ENCODE peak calls at places on chromosomes 13 and 19, in seven cellular contexts. One of them, this sample, is unnamed.

GRCh38 chr19:2631213-2631821 is 71.2 kb downstream of the GNG7 start:
- DNase-seq in GM23248: peak
- DNase-seq in hepatocyte: no peak
- DNase-seq in activated B cell treated with CpG ODN at 0.5 μM for 24 hours: peak
- DNase-seq in NCI-H460: no peak
- DNase-seq in D341Med: no peak
- DNase-seq in GM23338: no peak
- DNase-seq in this sample: no peak

GRCh38 chr13:46012404-46012803 is 40.1 kb downstream of the ZC3H13 start:
- DNase-seq in GM23248: peak
- DNase-seq in hepatocyte: no peak
- DNase-seq in activated B cell treated with CpG ODN at 0.5 μM for 24 hours: no peak
- DNase-seq in NCI-H460: no peak
- DNase-seq in D341Med: no peak
- DNase-seq in GM23338: no peak
- DNase-seq in this sample: no peak

GRCh38 chr13:50400930-50401553 is 385.8 kb downstream of the KCNRG start:
- DNase-seq in GM23248: peak
- DNase-seq in hepatocyte: no peak
- DNase-seq in activated B cell treated with CpG ODN at 0.5 μM for 24 hours: no peak
- DNase-seq in NCI-H460: no peak
- DNase-seq in D341Med: peak
- DNase-seq in GM23338: no peak
- DNase-seq in this sample: no peak

GRCh38 chr19:41796362-41796761 is at the start of gene CEACAM3:
- DNase-seq in GM23248: no peak
- DNase-seq in hepatocyte: no peak
- DNase-seq in activated B cell treated with CpG ODN at 0.5 μM for 24 hours: no peak
- DNase-seq in NCI-H460: no peak
- DNase-seq in D341Med: no peak
- DNase-seq in GM23338: no peak
- DNase-seq in this sample: no peak

GRCh38 chr19:38386300-38386967 is 1.4 kb downstream of the GGN start:
- DNase-seq in GM23248: no peak
- DNase-seq in hepatocyte: peak
- DNase-seq in activated B cell treated with CpG ODN at 0.5 μM for 24 hours: no peak
- DNase-seq in NCI-H460: no peak
- DNase-seq in D341Med: no peak
- DNase-seq in GM23338: peak
- DNase-seq in this sample: peak

GRCh38 chr13:46386996-46387851 is at the start of gene RUBCNL:
- DNase-seq in GM23248: peak
- DNase-seq in hepatocyte: peak
- DNase-seq in activated B cell treated with CpG ODN at 0.5 μM for 24 hours: peak
- DNase-seq in NCI-H460: peak
- DNase-seq in D341Med: peak
- DNase-seq in GM23338: peak
- DNase-seq in this sample: peak

GRCh38 chr19:11405846-11406643 is 13.1 kb downstream of the RGL3 start:
- DNase-seq in GM23248: no peak
- DNase-seq in hepatocyte: no peak
- DNase-seq in activated B cell treated with CpG ODN at 0.5 μM for 24 hours: peak
- DNase-seq in NCI-H460: no peak
- DNase-seq in D341Med: peak
- DNase-seq in GM23338: peak
- DNase-seq in this sample: peak

GRCh38 chr19:50777830-50778303 is 7.6 kb downstream of the GPR32 start:
- DNase-seq in GM23248: peak
- DNase-seq in hepatocyte: no peak
- DNase-seq in activated B cell treated with CpG ODN at 0.5 μM for 24 hours: no peak
- DNase-seq in NCI-H460: peak
- DNase-seq in D341Med: no peak
- DNase-seq in GM23338: peak
- DNase-seq in this sample: no peak

GRCh38 chr19:13861392-13861713 is 15.6 kb upstream of the NANOS3 start:
- DNase-seq in GM23248: peak
- DNase-seq in hepatocyte: no peak
- DNase-seq in activated B cell treated with CpG ODN at 0.5 μM for 24 hours: no peak
- DNase-seq in NCI-H460: no peak
- DNase-seq in D341Med: no peak
- DNase-seq in GM23338: no peak
- DNase-seq in this sample: no peak

This sample was measured in iPS-NIHi11.